ENCODE peak calls at places on chromosomes 6 and 20, in ten cellular contexts. T is psoas muscle, F is testis, I is fibroblast of pulmonary artery, P is GM12865, U is AG09309, R is foreskin fibroblast, Y is mesothelial cell of epicardium, O is choroid plexus epithelial cell, N is epithelial cell of esophagus. D is an unnamed sample.

GRCh38 chr6:3252861-3253596 is 5.7 kb upstream of the PSMG4 start:
- DNase-seq in I (no peak), T (no peak), O (no peak), F (no peak), U (no peak), N (no peak), R (no peak), Y (no peak), P (no peak), D (no peak)

GRCh38 chr6:107102414-107102805 is 12.9 kb downstream of the BEND3 start:
- DNase-seq in R (no peak), Y (no peak), T (no peak), I (no peak), F (no peak), P (no peak), O (no peak), U (no peak), N (no peak), D (no peak)

GRCh38 chr6:7124631-7125030 is 16.9 kb downstream of the RREB1 start:
- DNase-seq in R (no peak), P (no peak), U (no peak), T (no peak), O (peak), Y (no peak), I (no peak), N (peak), F (no peak), D (no peak)

GRCh38 chr20:46022411-46023147 is 6.4 kb upstream of the SLC12A5 start:
- DNase-seq in T (peak), I (peak), F (peak), P (peak), R (no peak), Y (peak), O (peak), N (peak), U (no peak), D (peak)

GRCh38 chr6:111899531-111899930 is 26.3 kb upstream of the FYN start:
- DNase-seq in Y (no peak), R (no peak), P (no peak), N (no peak), F (no peak), T (no peak), O (no peak), I (no peak), U (no peak), D (no peak)

GRCh38 chr6:15232836-15233510 is 12.9 kb upstream of the JARID2 start:
- DNase-seq in I (no peak), N (no peak), U (no peak), O (no peak), T (no peak), P (no peak), Y (no peak), F (no peak), R (no peak), D (no peak)

GRCh38 chr6:6230286-6230685 is 90.2 kb downstream of the F13A1 start:
- DNase-seq in O (no peak), T (no peak), U (no peak), F (no peak), Y (no peak), N (no peak), P (peak), R (no peak), I (no peak), D (no peak)

GRCh38 chr20:21513881-21514540 is at the start of gene NKX2-2:
- DNase-seq in O (no peak), U (no peak), R (no peak), I (no peak), P (no peak), T (peak), F (no peak), Y (no peak), N (no peak), D (peak)

GRCh38 chr6:34177181-34177591 is 31.3 kb upstream of the GRM4 start:
- DNase-seq in I (no peak), Y (no peak), F (no peak), R (no peak), T (no peak), P (no peak), U (no peak), O (no peak), N (no peak), D (no peak)

GRCh38 chr6:53074347-53074746 is 9.1 kb downstream of the FBXO9 start:
- DNase-seq in I (no peak), T (no peak), P (no peak), F (no peak), U (no peak), O (no peak), N (no peak), Y (no peak), R (no peak), D (no peak)

GRCh38 chr6:5084192-5084786 is 852 bp upstream of the PPP1R3G start:
- DNase-seq in T (peak), O (peak), U (no peak), R (no peak), N (no peak), Y (no peak), P (peak), F (no peak), I (no peak), D (peak)

GRCh38 chr6:148854086-148854485 is 107.3 kb downstream of the UST start:
- DNase-seq in T (no peak), I (peak), R (no peak), U (no peak), N (peak), P (no peak), O (no peak), Y (no peak), F (no peak), D (no peak)

GRCh38 chr6:19463250-19463649 is 373.9 kb upstream of the ID4 start:
- DNase-seq in P (no peak), I (no peak), U (no peak), O (no peak), Y (no peak), T (no peak), F (no peak), N (peak), R (no peak), D (no peak)

GRCh38 chr6:124480021-124480430 is 482.2 kb upstream of the RNF217 start:
- DNase-seq in O (peak), F (no peak), I (no peak), N (no peak), U (no peak), Y (no peak), T (no peak), P (no peak), R (no peak), D (no peak)

GRCh38 chr6:36724514-36725385 is 27.1 kb downstream of the RAB44 start:
- DNase-seq in O (peak), I (peak), U (peak), T (peak), Y (no peak), R (peak), N (peak), F (peak), P (peak), D (peak)

GRCh38 chr6:168123165-168123911 is 44.3 kb upstream of the FRMD1 start:
- DNase-seq in O (no peak), R (no peak), P (no peak), T (peak), I (no peak), Y (no peak), F (peak), U (no peak), N (no peak), D (no peak)

GRCh38 chr6:110232456-110232855 is 52.2 kb downstream of the CDC40 start:
- DNase-seq in F (no peak), R (peak), U (peak), T (no peak), Y (no peak), P (no peak), N (no peak), O (peak), I (peak), D (no peak)

GRCh38 chr6:120355822-120356221 is 978.5 kb downstream of the TBC1D32 start:
- DNase-seq in Y (no peak), F (no peak), T (no peak), O (no peak), I (peak), R (peak), N (peak), U (no peak), P (no peak), D (no peak)

GRCh38 chr6:130466744-130467052 is 100.9 kb downstream of the TMEM200A start:
- DNase-seq in U (no peak), P (no peak), I (no peak), O (peak), T (no peak), Y (no peak), R (peak), N (peak), F (no peak), D (no peak)

GRCh38 chr20:15742076-15742475 is 831.2 kb downstream of the KIF16B start:
- DNase-seq in T (no peak), U (no peak), O (no peak), I (no peak), F (no peak), R (no peak), P (no peak), N (peak), Y (no peak), D (no peak)

GRCh38 chr6:17853533-17853932 is 133.9 kb downstream of the KIF13A start:
- DNase-seq in F (no peak), R (no peak), I (no peak), T (no peak), P (no peak), O (no peak), N (no peak), U (no peak), Y (no peak), D (no peak)

GRCh38 chr6:111717621-111718020 is 111.9 kb upstream of the TRAF3IP2 start:
- DNase-seq in P (no peak), N (no peak), I (no peak), U (no peak), Y (no peak), O (no peak), F (no peak), T (no peak), R (no peak), D (no peak)

GRCh38 chr20:23564927-23565326 is 3.4 kb downstream of the CST9L start:
- DNase-seq in T (no peak), Y (no peak), O (no peak), R (no peak), I (no peak), P (no peak), U (no peak), N (no peak), F (no peak), D (no peak)

GRCh38 chr20:56716806-56717205 is 87.7 kb downstream of the TFAP2C start:
- DNase-seq in T (no peak), O (no peak), Y (no peak), U (no peak), R (no peak), I (no peak), P (no peak), N (peak), F (no peak), D (no peak)
- TF ChIP-seq CTCF in T (no peak), O (no peak), Y (no peak), U (no peak), R (no peak), I (no peak), P (no peak), N (peak), F (no peak), D (no peak)

GRCh38 chr20:13788167-13788834 is 3.5 kb downstream of the NDUFAF5 start:
- DNase-seq in R (peak), O (peak), I (peak), N (peak), T (no peak), U (no peak), Y (no peak), P (peak), F (peak), D (peak)

GRCh38 chr20:13783528-13783927 is 1.2 kb downstream of the ESF1 start:
- DNase-seq in Y (no peak), I (no peak), R (no peak), F (no peak), T (no peak), O (no peak), N (no peak), U (no peak), P (no peak), D (no peak)

GRCh38 chr20:13784271-13784892 is 337 bp downstream of the ESF1 start:
- DNase-seq in P (no peak), F (no peak), Y (no peak), T (no peak), R (no peak), N (no peak), I (no peak), U (no peak), O (no peak), D (peak)

GRCh38 chr20:13786143-13786828 is 1.5 kb downstream of the NDUFAF5 start:
- DNase-seq in O (no peak), T (no peak), I (no peak), U (no peak), Y (no peak), F (no peak), R (no peak), P (no peak), N (peak), D (no peak)

GRCh38 chr20:13784893-13785715 is at the start of the genes ESF1 and NDUFAF5:
- DNase-seq in O (peak), R (peak), P (peak), N (peak), Y (peak), F (peak), I (peak), T (peak), U (peak), D (peak)
- TF ChIP-seq CTCF in O (no peak), R (no peak), P (no peak), N (no peak), Y (no peak), F (no peak), I (no peak), T (peak), U (no peak), D (no peak)

GRCh38 chr6:73314577-73315492 is 39.2 kb downstream of the DPPA5 start:
- DNase-seq in P (no peak), N (no peak), R (no peak), O (no peak), U (no peak), Y (no peak), F (peak), T (no peak), I (no peak), D (no peak)

GRCh38 chr6:73308712-73309533 is 45.2 kb downstream of the DPPA5 start:
- DNase-seq in Y (no peak), O (peak), T (no peak), F (peak), U (no peak), P (peak), I (peak), R (no peak), N (peak), D (no peak)

GRCh38 chr6:73309534-73309783 is 44.6 kb downstream of the DPPA5 start:
- DNase-seq in O (no peak), R (no peak), P (no peak), N (peak), Y (no peak), U (no peak), I (no peak), F (no peak), T (no peak), D (no peak)

GRCh38 chr6:73309784-73310502 is 44.1 kb downstream of the DPPA5 start:
- DNase-seq in N (peak), F (peak), O (peak), T (peak), I (peak), Y (peak), P (peak), R (peak), U (no peak), D (peak)
- TF ChIP-seq CTCF in N (peak), F (peak), O (peak), T (no peak), I (peak), Y (no peak), P (peak), R (peak), U (peak), D (peak)

GRCh38 chr20:62141043-62141396 is 2.2 kb downstream of the PSMA7 start:
- DNase-seq in Y (no peak), N (no peak), O (no peak), P (no peak), T (no peak), F (no peak), R (no peak), I (no peak), U (no peak), D (no peak)

GRCh38 chr20:62142252-62143117 is 709 bp downstream of the PSMA7 start:
- DNase-seq in Y (no peak), N (no peak), U (no peak), P (peak), R (no peak), O (no peak), I (no peak), T (no peak), F (no peak), D (no peak)

GRCh38 chr20:62139636-62140035 is 3.6 kb downstream of the PSMA7 start:
- DNase-seq in T (peak), U (no peak), P (no peak), I (no peak), O (no peak), N (no peak), F (no peak), R (no peak), Y (no peak), D (no peak)

GRCh38 chr20:62143118-62143975 is at the start of the genes PSMA7 and SS18L1:
- DNase-seq in Y (peak), R (peak), F (peak), U (peak), T (peak), P (peak), I (peak), N (peak), O (peak), D (peak)

GRCh38 chr20:62141397-62142251 is 1.6 kb downstream of the PSMA7 start:
- DNase-seq in R (peak), P (peak), I (peak), F (no peak), O (peak), T (no peak), Y (no peak), U (peak), N (peak), D (no peak)
- TF ChIP-seq CTCF in R (peak), P (peak), I (peak), F (no peak), O (peak), T (no peak), Y (no peak), U (peak), N (peak), D (peak)

DNA sequence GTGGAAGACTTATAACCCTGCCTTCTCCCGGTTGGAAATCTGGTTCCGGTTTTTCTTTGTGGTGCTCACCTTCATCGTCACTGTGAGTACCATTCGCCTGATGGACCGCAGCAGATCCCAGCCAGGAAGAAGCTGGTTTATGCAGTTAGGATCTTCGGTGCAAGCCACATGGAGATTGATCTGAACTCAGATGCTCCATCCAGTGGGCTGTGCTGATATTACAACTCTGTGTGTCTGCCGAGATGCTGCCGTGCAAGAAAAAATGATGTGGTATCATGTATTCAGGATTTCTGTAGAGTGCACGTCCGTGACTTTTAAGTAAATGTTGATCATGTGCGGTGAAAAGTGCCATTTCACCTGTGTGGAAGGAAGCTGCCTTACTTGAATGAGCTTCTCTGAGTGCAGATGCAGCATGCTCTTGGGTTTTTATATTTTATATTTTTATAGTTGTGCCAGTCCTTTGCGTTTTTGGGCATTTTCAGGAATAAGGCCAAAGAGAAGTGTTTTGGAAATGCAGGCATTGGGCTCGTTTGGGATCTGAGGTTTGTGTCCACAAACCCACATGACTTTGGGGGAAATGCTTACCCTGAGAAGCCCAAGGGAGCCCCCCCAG is 39.2 kb downstream of the DYNLT1 start:
- DNase-seq in O (peak), Y (no peak), P (peak), T (no peak), F (peak), N (peak), I (peak), U (peak), R (peak), D (peak)
- TF ChIP-seq CTCF in O (peak), Y (peak), P (peak), T (peak), F (peak), N (peak), I (peak), U (peak), R (peak), D (peak)

GRCh38 chr6:156969233-156969632 is 192.1 kb downstream of the ARID1B start:
- DNase-seq in I (no peak), F (no peak), R (no peak), N (no peak), Y (no peak), U (no peak), O (no peak), T (no peak), P (no peak), D (no peak)
- TF ChIP-seq CTCF in I (no peak), F (no peak), R (no peak), N (no peak), Y (no peak), U (no peak), O (no peak), T (no peak), P (no peak), D (no peak)

GRCh38 chr6:39453956-39454524 is 131.5 kb upstream of the KCNK16 start:
- DNase-seq in O (no peak), P (no peak), F (no peak), R (no peak), U (no peak), T (no peak), Y (no peak), N (peak), I (no peak), D (no peak)

GRCh38 chr6:39452306-39452705 is 129.8 kb upstream of the KCNK16 start:
- DNase-seq in R (peak), O (peak), N (peak), U (no peak), P (peak), T (no peak), I (peak), F (no peak), Y (no peak), D (no peak)

GRCh38 chr6:39453236-39453635 is 130.7 kb upstream of the KCNK16 start:
- DNase-seq in I (no peak), T (no peak), P (no peak), Y (no peak), F (no peak), R (peak), N (no peak), U (no peak), O (peak), D (no peak)

GRCh38 chr6:39452746-39453145 is 130.2 kb upstream of the KCNK16 start:
- DNase-seq in R (no peak), I (no peak), Y (no peak), N (no peak), U (no peak), T (no peak), P (no peak), F (no peak), O (no peak), D (no peak)

GRCh38 chr6:39451831-39452230 is 129.3 kb upstream of the KCNK16 start:
- DNase-seq in U (no peak), Y (no peak), T (no peak), O (no peak), I (no peak), P (peak), R (no peak), F (no peak), N (peak), D (peak)
- TF ChIP-seq CTCF in U (peak), Y (peak), T (peak), O (peak), I (peak), P (peak), R (no peak), F (no peak), N (no peak), D (peak)

GRCh38 chr6:142074516-142074915 is 58.2 kb upstream of the GJE1 start:
- DNase-seq in P (no peak), Y (no peak), R (no peak), U (no peak), I (no peak), F (no peak), O (no peak), T (no peak), N (peak), D (no peak)

GRCh38 chr6:142075516-142076101 is 57.1 kb upstream of the GJE1 start:
- DNase-seq in R (no peak), P (peak), F (no peak), N (peak), T (no peak), U (no peak), Y (no peak), I (no peak), O (no peak), D (no peak)

GRCh38 chr6:142079130-142079529 is 53.6 kb upstream of the GJE1 start:
- DNase-seq in T (no peak), N (no peak), I (no peak), O (no peak), Y (no peak), F (no peak), R (no peak), P (no peak), U (no peak), D (no peak)
- TF ChIP-seq CTCF in T (no peak), N (no peak), I (no peak), O (no peak), Y (no peak), F (no peak), R (no peak), P (no peak), U (no peak), D (no peak)

GRCh38 chr20:36197271-36197670 is 39.0 kb upstream of the AAR2 start:
- DNase-seq in F (no peak), T (no peak), N (peak), Y (no peak), O (no peak), U (no peak), R (no peak), I (no peak), P (no peak), D (no peak)
- TF ChIP-seq CTCF in F (no peak), T (no peak), N (no peak), Y (no peak), O (no peak), U (no peak), R (no peak), I (no peak), P (no peak), D (no peak)